ENCODE peak calls at places on chromosome 21, in eight cellular contexts. S, A, Z, H, V, O, G and D are unnamed samples.

GRCh38 chr21:15063821-15064575 is 802 bp downstream of the NRIP1 start:
- DNase-seq in G (peak), H (peak), A (peak), S (peak), O (peak), Z (peak), V (no peak), D (no peak)

GRCh38 chr21:29953690-29954089 is 13.9 kb upstream of the GRIK1 start:
- DNase-seq in O (no peak), G (no peak), S (no peak), Z (no peak), A (no peak), H (no peak), V (no peak), D (no peak)

GRCh38 chr21:29185633-29186032 is 55.2 kb downstream of the MAP3K7CL start:
- DNase-seq in O (no peak), V (no peak), H (no peak), A (no peak), Z (no peak), S (no peak), G (no peak), D (no peak)

GRCh38 chr21:15309721-15310120 is 244.9 kb upstream of the NRIP1 start:
- DNase-seq in S (no peak), Z (no peak), O (no peak), H (peak), V (no peak), A (peak), G (no peak), D (no peak)

GRCh38 chr21:36377391-36377842 is 7.8 kb upstream of the CHAF1B start:
- DNase-seq in A (no peak), V (no peak), O (no peak), H (no peak), S (no peak), Z (no peak), G (no peak), D (no peak)

GRCh38 chr21:28798798-28799197 is 193.9 kb downstream of the LTN1 start:
- DNase-seq in V (no peak), A (no peak), Z (no peak), G (no peak), H (no peak), O (no peak), S (no peak), D (no peak)

GRCh38 chr21:25462517-25462971 is 144.7 kb downstream of the MRPL39 start:
- DNase-seq in A (no peak), Z (no peak), S (no peak), O (no peak), V (no peak), G (no peak), H (no peak), D (no peak)

GRCh38 chr21:29192999-29193563 is 62.6 kb downstream of the MAP3K7CL start:
- DNase-seq in A (no peak), G (no peak), H (no peak), Z (no peak), O (no peak), V (no peak), S (no peak), D (no peak)

GRCh38 chr21:8993943-8994639 is 1527.3 kb upstream of the TPTE start:
- DNase-seq in G (no peak), A (no peak), V (no peak), Z (no peak), O (no peak), S (no peak), H (no peak), D (no peak)

GRCh38 chr21:17257784-17258183 is 255.1 kb upstream of the CXADR start:
- DNase-seq in O (no peak), S (no peak), V (no peak), A (no peak), Z (no peak), G (no peak), H (no peak), D (no peak)

GRCh38 chr21:14215971-14216621 is at the start of gene RBM11:
- DNase-seq in G (peak), S (peak), V (no peak), A (peak), H (peak), O (peak), Z (peak), D (no peak)

GRCh38 chr21:36320421-36321324 is 676 bp downstream of the MORC3 start:
- DNase-seq in O (peak), A (peak), Z (peak), G (peak), V (no peak), H (peak), S (peak), D (no peak)

GRCh38 chr21:15063081-15063820 is 1.5 kb downstream of the NRIP1 start:
- DNase-seq in S (no peak), V (no peak), A (peak), Z (peak), G (no peak), O (peak), H (no peak), D (no peak)

GRCh38 chr21:37548521-37548981 is 182.0 kb downstream of the DYRK1A start:
- DNase-seq in A (no peak), O (no peak), G (no peak), H (peak), S (no peak), Z (peak), V (no peak), D (no peak)

GRCh38 chr21:32119389-32119788 is 159.5 kb downstream of the MIS18A start:
- DNase-seq in V (no peak), O (no peak), H (no peak), G (no peak), S (no peak), A (no peak), Z (no peak), D (no peak)

GRCh38 chr21:31557421-31557955 is 102.0 kb upstream of the SOD1 start:
- DNase-seq in G (no peak), S (no peak), V (no peak), A (peak), O (no peak), H (no peak), Z (peak), D (no peak)

GRCh38 chr21:29989634-29990234 is 49.9 kb upstream of the GRIK1 start:
- DNase-seq in A (no peak), H (no peak), O (no peak), Z (no peak), V (no peak), S (no peak), G (no peak), D (no peak)

GRCh38 chr21:28333455-28334108 is 659.1 kb downstream of the LTN1 start:
- DNase-seq in H (no peak), V (peak), O (no peak), A (no peak), Z (no peak), G (no peak), S (no peak), D (no peak)

GRCh38 chr21:26385721-26386120 is 187.4 kb downstream of the CYYR1 start:
- DNase-seq in S (no peak), V (no peak), G (no peak), O (no peak), H (no peak), A (no peak), Z (no peak), D (no peak)

GRCh38 chr21:46155514-46156377 is at the start of gene FTCD:
- DNase-seq in A (peak), G (no peak), O (no peak), H (peak), S (no peak), V (no peak), Z (no peak), D (no peak)

GRCh38 chr21:37153193-37153934 is 80.3 kb downstream of the TTC3 start:
- DNase-seq in H (no peak), S (peak), V (peak), Z (no peak), O (peak), A (no peak), G (peak), D (peak)

GRCh38 chr21:31198575-31198974 is 145.5 kb downstream of the TIAM1 start:
- DNase-seq in O (no peak), H (no peak), G (no peak), A (no peak), Z (no peak), V (no peak), S (peak), D (peak)

GRCh38 chr21:20647603-20648002 is 350.6 kb upstream of the NCAM2 start:
- DNase-seq in H (no peak), G (no peak), A (no peak), Z (no peak), V (no peak), S (no peak), O (no peak), D (no peak)

GRCh38 chr21:25457411-25457810 is 149.9 kb downstream of the MRPL39 start:
- DNase-seq in H (no peak), A (no peak), G (no peak), S (no peak), Z (no peak), V (peak), O (no peak), D (peak)

GRCh38 chr21:34988625-34989024 is 60.5 kb downstream of the RUNX1 start:
- DNase-seq in G (no peak), O (no peak), S (no peak), A (no peak), Z (no peak), V (no peak), H (no peak), D (no peak)

GRCh38 chr21:34987673-34988072 is 61.4 kb downstream of the RUNX1 start:
- DNase-seq in O (no peak), S (no peak), G (no peak), V (no peak), A (no peak), Z (no peak), H (no peak), D (no peak)

GRCh38 chr21:34984356-34984755 is 64.7 kb downstream of the RUNX1 start:
- DNase-seq in G (no peak), Z (no peak), H (no peak), S (no peak), A (no peak), O (no peak), V (no peak), D (no peak)

GRCh38 chr21:34988139-34988538 is 61.0 kb downstream of the RUNX1 start:
- DNase-seq in Z (no peak), H (no peak), A (no peak), G (no peak), O (no peak), S (no peak), V (no peak), D (no peak)

GRCh38 chr21:34986561-34987533 is 62.3 kb downstream of the RUNX1 start:
- DNase-seq in G (no peak), S (peak), H (peak), V (peak), O (no peak), A (no peak), Z (peak), D (peak)
- TF ChIP-seq CTCF in G (no peak), S (no peak), H (no peak), V (peak), O (no peak), A (no peak), Z (peak), D (peak)

GRCh38 chr21:38661296-38662223 is 144.2 kb upstream of the ETS2 start:
- DNase-seq in S (peak), G (peak), H (no peak), O (peak), A (no peak), Z (peak), V (no peak), D (peak)
- H3K4me3 ChIP-seq in S (no peak), G (peak), H (peak), O (peak), A (peak), Z (peak), V (no peak), D (peak)

GRCh38 chr21:44950016-44950326 is 10.1 kb downstream of the SLX9 start:
- DNase-seq in A (no peak), S (no peak), H (no peak), O (no peak), G (no peak), Z (no peak), V (no peak), D (no peak)
- TF ChIP-seq CTCF in A (no peak), S (no peak), H (no peak), O (peak), G (no peak), Z (no peak), V (no peak), D (no peak)

GRCh38 chr21:42056468-42056867 is 14.6 kb upstream of the UMODL1 start:
- DNase-seq in V (no peak), S (peak), H (no peak), O (peak), G (peak), A (no peak), Z (no peak), D (no peak)
- H3K4me3 ChIP-seq in V (no peak), S (no peak), H (no peak), O (no peak), G (no peak), A (no peak), Z (no peak), D (no peak)

GRCh38 chr21:43643193-43643592 is 16.1 kb downstream of the HSF2BP start:
- DNase-seq in G (no peak), V (no peak), H (no peak), Z (no peak), A (no peak), S (no peak), O (no peak), D (no peak)

GRCh38 chr21:43646550-43647260 is 12.6 kb downstream of the HSF2BP start:
- DNase-seq in V (no peak), H (peak), A (peak), S (peak), O (peak), G (peak), Z (peak), D (peak)

GRCh38 chr21:43645987-43646386 is 13.3 kb downstream of the HSF2BP start:
- DNase-seq in O (peak), V (no peak), S (no peak), A (no peak), G (no peak), H (no peak), Z (no peak), D (no peak)

GRCh38 chr21:43645414-43645891 is 13.8 kb downstream of the HSF2BP start:
- DNase-seq in S (peak), A (no peak), H (peak), V (no peak), Z (peak), G (peak), O (peak), D (peak)

DNA sequence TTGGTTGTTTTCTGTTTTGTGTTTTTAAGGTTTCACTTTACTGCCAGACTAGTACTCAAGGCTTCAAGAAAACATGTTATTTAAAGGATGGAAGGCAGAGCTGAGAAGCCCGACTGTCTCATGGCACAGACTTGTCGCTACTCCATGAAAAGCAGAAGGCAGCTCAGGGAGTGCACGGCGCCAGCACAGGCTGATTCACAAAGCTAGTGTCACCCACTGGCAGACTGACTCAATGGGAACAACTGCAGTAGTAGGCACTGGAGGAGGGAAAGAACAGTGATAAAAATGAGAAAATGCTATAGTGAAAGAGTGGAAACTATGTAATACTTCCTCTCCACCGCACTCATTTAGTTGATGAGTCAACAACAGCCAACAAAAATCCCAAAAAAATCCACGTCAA is 14.7 kb downstream of the HSF2BP start:
- DNase-seq in Z (no peak), G (no peak), V (no peak), S (no peak), O (no peak), A (no peak), H (no peak), D (no peak)
- TF ChIP-seq CTCF in Z (no peak), G (no peak), V (no peak), S (no peak), O (no peak), A (no peak), H (no peak), D (no peak)